ENCODE peak calls at places on chromosome 15, in four cellular contexts. One of them, this sample, is unnamed.

GRCh38 chr15:83380026-83380425 is 67.1 kb upstream of the SH3GL3 start:
- DNase-seq in neural progenitor cell: no peak
- DNase-seq in AG08396: peak; percentile 43
- DNase-seq in RWPE1: peak; percentile 81
- DNase-seq in this sample: peak; percentile 30

GRCh38 chr15:74958320-74958907 is 1.8 kb upstream of the RPP25 start:
- DNase-seq in neural progenitor cell: peak; percentile 68
- DNase-seq in AG08396: peak; percentile 54
- DNase-seq in RWPE1: no peak
- DNase-seq in this sample: peak; percentile 33

GRCh38 chr15:58931985-58932384 is 1.5 kb downstream of the SLTM start:
- DNase-seq in RWPE1: no peak
- DNase-seq in neural progenitor cell: no peak
- DNase-seq in AG08396: peak; percentile 56
- DNase-seq in this sample: peak; percentile 60

GRCh38 chr15:99440029-99440428 is 125.8 kb upstream of the MEF2A start:
- DNase-seq in RWPE1: no peak
- DNase-seq in neural progenitor cell: no peak
- DNase-seq in AG08396: no peak
- DNase-seq in this sample: no peak

GRCh38 chr15:29141908-29142747 is 127.5 kb downstream of the NSMCE3 start:
- DNase-seq in RWPE1: no peak
- DNase-seq in AG08396: no peak
- DNase-seq in neural progenitor cell: no peak
- DNase-seq in this sample: no peak

GRCh38 chr15:31032959-31033358 is 41.5 kb upstream of the MTMR10 start:
- DNase-seq in RWPE1: no peak
- DNase-seq in neural progenitor cell: no peak
- DNase-seq in AG08396: no peak
- DNase-seq in this sample: peak; percentile 5

GRCh38 chr15:41574158-41574557 is 15.1 kb downstream of the TYRO3 start:
- DNase-seq in neural progenitor cell: no peak
- DNase-seq in AG08396: no peak
- DNase-seq in RWPE1: no peak
- DNase-seq in this sample: no peak

GRCh38 chr15:63392355-63393009 is 10.8 kb upstream of the CA12 start:
- DNase-seq in RWPE1: no peak
- DNase-seq in AG08396: no peak
- DNase-seq in neural progenitor cell: no peak
- DNase-seq in this sample: no peak

GRCh38 chr15:29677871-29678431 is 144.3 kb downstream of the TJP1 start:
- DNase-seq in AG08396: no peak
- DNase-seq in neural progenitor cell: no peak
- DNase-seq in RWPE1: no peak
- DNase-seq in this sample: no peak

GRCh38 chr15:32994810-32995424 is 199.6 kb downstream of the FMN1 start:
- DNase-seq in AG08396: no peak
- DNase-seq in RWPE1: peak; percentile 38
- DNase-seq in neural progenitor cell: peak; percentile 27
- DNase-seq in this sample: peak; percentile 71

GRCh38 chr15:59260090-59260489 is 53.4 kb downstream of the LDHAL6B start:
- DNase-seq in neural progenitor cell: peak; percentile 83
- DNase-seq in RWPE1: no peak
- DNase-seq in AG08396: no peak
- DNase-seq in this sample: no peak

GRCh38 chr15:60760646-60761504 is 281.9 kb upstream of the ICE2 start:
- DNase-seq in neural progenitor cell: no peak
- DNase-seq in AG08396: no peak
- DNase-seq in RWPE1: peak; percentile 74
- DNase-seq in this sample: peak; percentile 84

GRCh38 chr15:83200162-83200561 is 7.5 kb downstream of the HDGFL3 start:
- DNase-seq in RWPE1: no peak
- DNase-seq in AG08396: no peak
- DNase-seq in neural progenitor cell: no peak
- DNase-seq in this sample: no peak

GRCh38 chr15:77282333-77282732 is 137.6 kb downstream of the PEAK1 start:
- DNase-seq in AG08396: peak; percentile 58
- DNase-seq in RWPE1: no peak
- DNase-seq in neural progenitor cell: peak; percentile 45
- DNase-seq in this sample: peak; percentile 67

GRCh38 chr15:101320501-101321052 is 25.5 kb upstream of the SNRPA1 start:
- DNase-seq in AG08396: peak; percentile 60
- DNase-seq in neural progenitor cell: peak; percentile 71
- DNase-seq in RWPE1: no peak
- DNase-seq in this sample: peak; percentile 15

GRCh38 chr15:86231864-86232801 is 152.5 kb downstream of the AGBL1 start:
- DNase-seq in AG08396: peak; percentile 20
- DNase-seq in RWPE1: peak; percentile 57
- DNase-seq in neural progenitor cell: peak; percentile 73
- DNase-seq in this sample: peak; percentile 27

GRCh38 chr15:68818671-68819450 is 1.8 kb downstream of the ANP32A start:
- DNase-seq in AG08396: peak; percentile 51
- DNase-seq in neural progenitor cell: peak; percentile 78
- DNase-seq in RWPE1: no peak
- DNase-seq in this sample: peak; percentile 37

GRCh38 chr15:36024066-36024465 is 478.1 kb upstream of the DPH6 start:
- DNase-seq in RWPE1: no peak
- DNase-seq in neural progenitor cell: no peak
- DNase-seq in AG08396: no peak
- DNase-seq in this sample: peak; percentile 7

GRCh38 chr15:77541421-77542181 is 91.1 kb downstream of the LINGO1 start:
- DNase-seq in neural progenitor cell: peak; percentile 69
- DNase-seq in RWPE1: no peak
- DNase-seq in AG08396: no peak
- DNase-seq in this sample: no peak

GRCh38 chr15:60073441-60073840 is 69.3 kb downstream of the FOXB1 start:
- DNase-seq in RWPE1: no peak
- DNase-seq in AG08396: no peak
- DNase-seq in neural progenitor cell: no peak
- DNase-seq in this sample: no peak

GRCh38 chr15:63176302-63176701 is 13.1 kb upstream of the RAB8B start:
- DNase-seq in RWPE1: peak; percentile 47
- DNase-seq in AG08396: no peak
- DNase-seq in neural progenitor cell: no peak
- DNase-seq in this sample: peak; percentile 61

GRCh38 chr15:100250166-100250800 is 91.5 kb downstream of the ADAMTS17 start:
- DNase-seq in RWPE1: no peak
- DNase-seq in AG08396: no peak
- DNase-seq in neural progenitor cell: no peak
- DNase-seq in this sample: no peak

GRCh38 chr15:48315041-48315440 is 16.2 kb upstream of the DUT start:
- DNase-seq in RWPE1: no peak
- DNase-seq in AG08396: no peak
- DNase-seq in neural progenitor cell: no peak
- DNase-seq in this sample: no peak

GRCh38 chr15:43250785-43251184 is 15.9 kb downstream of the TGM5 start:
- DNase-seq in RWPE1: no peak
- DNase-seq in AG08396: no peak
- DNase-seq in neural progenitor cell: no peak
- DNase-seq in this sample: no peak

GRCh38 chr15:57216288-57216687 is 160.0 kb upstream of the CGNL1 start:
- DNase-seq in AG08396: peak; percentile 29
- DNase-seq in neural progenitor cell: peak; percentile 38
- DNase-seq in RWPE1: peak; percentile 30
- DNase-seq in this sample: peak; percentile 91

GRCh38 chr15:49174902-49175301 is 4.9 kb downstream of the GALK2 start:
- DNase-seq in neural progenitor cell: no peak
- DNase-seq in RWPE1: no peak
- DNase-seq in AG08396: no peak
- DNase-seq in this sample: no peak

GRCh38 chr15:89367485-89368451 is 33.1 kb upstream of the POLG start:
- DNase-seq in RWPE1: peak; percentile 93
- DNase-seq in AG08396: peak; percentile 60
- DNase-seq in neural progenitor cell: peak; percentile 80
- DNase-seq in this sample: peak; percentile 17

GRCh38 chr15:23538657-23539056 is 26.8 kb upstream of the MKRN3 start:
- DNase-seq in neural progenitor cell: no peak
- DNase-seq in AG08396: no peak
- DNase-seq in RWPE1: no peak
- DNase-seq in this sample: no peak

GRCh38 chr15:52658955-52659354 is 20.2 kb downstream of the ATOSA start:
- DNase-seq in neural progenitor cell: no peak
- DNase-seq in RWPE1: no peak
- DNase-seq in AG08396: no peak
- DNase-seq in this sample: no peak